ENCODE peak calls at places on chromosomes 7 and 10, in five cellular contexts. T is HL-60, Z is suprapubic skin, U is K562, S is stomach. N is an unnamed sample.

GRCh38 chr7:156275292-156275691 is 365.3 kb upstream of the RNF32 start:
- DNase-seq in T (no peak), Z (no peak), U (no peak), S (no peak), N (no peak)

GRCh38 chr7:134726581-134726980 is 52.9 kb upstream of the CALD1 start:
- DNase-seq in T (no peak), Z (no peak), U (no peak), S (no peak), N (no peak)

GRCh38 chr7:151342102-151342646 is 562 bp downstream of the NUB1 start:
- DNase-seq in T (no peak), Z (no peak), U (no peak), S (no peak), N (no peak)

GRCh38 chr7:82444220-82445049 is 858 bp upstream of the CACNA2D1 start:
- DNase-seq in T (no peak), Z (no peak), U (no peak), S (peak; percentile 48), N (no peak)

GRCh38 chr7:149320313-149321124 is 58.5 kb downstream of the ZNF783 start:
- DNase-seq in T (no peak), Z (no peak), U (peak; percentile 57), S (no peak), N (no peak)

GRCh38 chr7:112302566-112302965 is 96.1 kb downstream of the ZNF277 start:
- DNase-seq in T (no peak), Z (no peak), U (no peak), S (no peak), N (no peak)

GRCh38 chr10:73614711-73615110 is 23.6 kb upstream of the USP54 start:
- DNase-seq in T (no peak), Z (no peak), U (no peak), S (no peak), N (no peak)

GRCh38 chr7:29304756-29305155 is 110.2 kb downstream of the CHN2 start:
- DNase-seq in T (no peak), Z (no peak), U (no peak), S (no peak), N (no peak)

GRCh38 chr7:112930787-112931186 is 140.6 kb upstream of the TMEM168 start:
- DNase-seq in T (peak; percentile 60), Z (no peak), U (no peak), S (no peak), N (no peak)

GRCh38 chr10:107880185-107880584 is 715.7 kb upstream of the SORCS1 start:
- DNase-seq in T (no peak), Z (no peak), U (no peak), S (no peak), N (no peak)

GRCh38 chr7:5351508-5352265 is 68.9 kb downstream of the SLC29A4 start:
- DNase-seq in T (no peak), Z (no peak), U (no peak), S (no peak), N (no peak)

GRCh38 chr7:154183482-154183881 is 131.3 kb downstream of the DPP6 start:
- DNase-seq in T (no peak), Z (no peak), U (no peak), S (no peak), N (no peak)

GRCh38 chr7:113968713-113969112 is 49.9 kb upstream of the PPP1R3A start:
- DNase-seq in T (no peak), Z (no peak), U (no peak), S (no peak), N (no peak)

GRCh38 chr10:29669149-29669548 is 34.4 kb upstream of the SVIL start:
- DNase-seq in T (no peak), Z (no peak), U (no peak), S (no peak), N (no peak)

GRCh38 chr10:121990015-121990677 is 1.2 kb downstream of the TACC2 start:
- DNase-seq in T (no peak), Z (no peak), U (no peak), S (peak; percentile 60), N (no peak)

GRCh38 chr7:108454674-108455523 is 1.3 kb downstream of the NRCAM start:
- DNase-seq in T (no peak), Z (no peak), U (no peak), S (no peak), N (no peak)

GRCh38 chr10:132135398-132135872 is 51.3 kb upstream of the DPYSL4 start:
- DNase-seq in T (no peak), Z (no peak), U (no peak), S (no peak), N (no peak)

GRCh38 chr10:89269822-89270483 is 18.4 kb upstream of the LIPA start:
- DNase-seq in T (no peak), Z (no peak), U (no peak), S (no peak), N (no peak)

GRCh38 chr10:131911451-131911850 is 10.6 kb downstream of the PPP2R2D start:
- DNase-seq in T (no peak), Z (no peak), U (no peak), S (no peak), N (no peak)

GRCh38 chr10:84452006-84452405 is 123.6 kb downstream of the CCSER2 start:
- DNase-seq in T (no peak), Z (no peak), U (no peak), S (no peak), N (no peak)

GRCh38 chr7:5643280-5643679 is 138.2 kb downstream of the RNF216 start:
- DNase-seq in T (no peak), Z (no peak), U (peak; percentile 21), S (no peak), N (no peak)

GRCh38 chr10:96496281-96496925 is 17.3 kb downstream of the TLL2 start:
- DNase-seq in T (no peak), Z (peak; percentile 68), U (no peak), S (no peak), N (no peak)

GRCh38 chr10:94397549-94398370 is 4.6 kb upstream of the TBC1D12 start:
- DNase-seq in T (no peak), Z (no peak), U (no peak), S (no peak), N (no peak)

GRCh38 chr7:29993169-29993568 is 3.6 kb upstream of the SCRN1 start:
- DNase-seq in T (no peak), Z (no peak), U (no peak), S (no peak), N (no peak)

GRCh38 chr7:138449580-138449979 is 10.5 kb upstream of the TRIM24 start:
- DNase-seq in T (no peak), Z (no peak), U (peak; percentile 71), S (no peak), N (no peak)

GRCh38 chr10:70494966-70495365 is 16.4 kb downstream of the PALD1 start:
- DNase-seq in T (no peak), Z (no peak), U (no peak), S (peak; percentile 38), N (no peak)

GRCh38 chr7:45451636-45452035 is 122.5 kb upstream of the ADCY1 start:
- DNase-seq in T (no peak), Z (no peak), U (no peak), S (no peak), N (no peak)

GRCh38 chr10:3568983-3569382 is 216.0 kb downstream of the KLF6 start:
- DNase-seq in T (no peak), Z (no peak), U (no peak), S (no peak), N (no peak)

GRCh38 chr7:106012935-106013439 is 49.9 kb downstream of the CDHR3 start:
- DNase-seq in T (no peak), Z (no peak), U (no peak), S (no peak), N (no peak)

GRCh38 chr7:137363683-137364082 is 20.1 kb upstream of the PTN start:
- DNase-seq in T (no peak), Z (no peak), U (no peak), S (no peak), N (no peak)

GRCh38 chr10:51552879-51553278 is 146.5 kb downstream of the CSTF2T start:
- DNase-seq in T (no peak), Z (no peak), U (no peak), S (no peak), N (no peak)

GRCh38 chr10:51542863-51543262 is 156.5 kb downstream of the CSTF2T start:
- DNase-seq in T (no peak), Z (no peak), U (no peak), S (no peak), N (no peak)

GRCh38 chr10:51544933-51545332 is 154.5 kb downstream of the CSTF2T start:
- DNase-seq in T (no peak), Z (no peak), U (no peak), S (no peak), N (no peak)

GRCh38 chr10:51547941-51548340 is 151.5 kb downstream of the CSTF2T start:
- DNase-seq in T (no peak), Z (no peak), U (no peak), S (no peak), N (no peak)
- TF ChIP-seq POLR2AphosphoS5 in T (no peak), Z (no peak), U (no peak), S (no peak), N (no peak)

GRCh38 chr7:26843696-26844095 is 20.7 kb downstream of the SKAP2 start:
- DNase-seq in T (no peak), Z (no peak), U (no peak), S (no peak), N (no peak)
- TF ChIP-seq CTCF in T (no peak), Z (no peak), U (peak; percentile 41), S (no peak), N (no peak)

GRCh38 chr7:24653316-24654085 is 80.2 kb downstream of the PALS2 start:
- DNase-seq in T (no peak), Z (no peak), U (no peak), S (no peak), N (no peak)
- H3K4me3 ChIP-seq in T (no peak overlapping the region), Z (peak overlapping the region; percentile 12), U (no peak overlapping the region), S (no peak overlapping the region), N (peak overlapping the region; percentile 36)

DNA sequence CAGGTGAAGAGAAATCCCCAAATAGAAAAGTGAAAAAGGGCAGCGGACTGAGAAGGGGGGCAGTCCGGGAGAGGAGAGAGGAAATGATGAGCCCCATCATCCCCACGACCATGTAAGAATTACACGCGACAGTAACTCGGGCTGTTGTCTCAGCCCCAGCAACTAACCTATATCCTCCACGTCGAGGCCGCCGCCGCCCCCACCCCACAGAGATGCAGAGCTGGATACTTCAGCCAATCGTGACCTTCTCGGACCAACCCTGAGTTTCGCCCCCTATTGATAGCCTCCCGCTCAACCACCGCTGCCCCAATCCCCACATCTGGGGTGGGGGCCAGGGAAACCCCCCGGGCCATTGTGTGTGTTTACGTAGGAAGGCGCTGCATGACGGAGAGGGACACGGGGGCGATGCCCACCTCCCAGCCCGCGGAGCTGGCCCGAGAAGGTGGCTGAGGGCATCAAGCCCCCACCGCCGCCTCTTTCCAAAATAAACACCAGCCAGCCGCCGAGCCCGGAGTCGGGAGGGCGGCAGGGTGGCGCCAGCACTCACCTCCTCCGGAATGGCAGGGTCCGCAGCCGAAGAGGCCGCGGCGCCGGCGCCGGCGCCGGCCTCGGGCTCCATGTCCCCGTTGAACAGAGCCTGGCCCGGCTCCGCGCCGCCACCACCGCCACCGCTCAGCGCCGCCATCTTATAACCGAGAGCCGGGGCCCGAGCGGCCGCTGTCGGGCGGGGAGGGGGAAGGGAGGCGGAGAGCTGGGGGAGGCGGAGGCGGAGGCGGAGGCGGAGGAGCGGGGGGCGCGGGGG is 509 bp downstream of the BRAF start:
- DNase-seq in T (no peak), Z (peak; percentile 90), U (peak; percentile 92), S (peak; percentile 75), N (peak; percentile 60)
- TF ChIP-seq POLR2AphosphoS5 in T (no peak), Z (no peak), U (peak; percentile 64), S (no peak), N (peak; percentile 29)

GRCh38 chr7:88037050-88037449 is 103.0 kb downstream of the ADAM22 start:
- DNase-seq in T (no peak), Z (no peak), U (no peak), S (no peak), N (no peak)
- TF ChIP-seq CTCF in T (no peak), Z (no peak), U (no peak), S (no peak), N (no peak)

GRCh38 chr10:86876748-86877147 is 80.7 kb downstream of the MMRN2 start:
- DNase-seq in T (no peak), Z (no peak), U (no peak), S (no peak), N (no peak)
- H3K4me3 ChIP-seq in T (no peak overlapping the region), Z (no peak overlapping the region), U (no peak overlapping the region), S (no peak overlapping the region), N (no peak overlapping the region)

N was measured in breast epithelium.